ENCODE peak calls at places on chromosome 19, in four cellular contexts. X is K562, W is WTC11, L is HepG2. F is an unnamed sample.

GRCh38 chr19:6425732-6426686 is 1.4 kb upstream of the KHSRP start:
- DNase-seq in X (peak; percentile 46), W (no peak), L (peak; percentile 60), F (peak; percentile 27)

GRCh38 chr19:41376241-41376997 is at the start of gene TMEM91:
- DNase-seq in X (no peak), W (peak; percentile 76), L (no peak), F (peak; percentile 75)

GRCh38 chr19:17338440-17339078 is 1.2 kb downstream of the GTPBP3 start:
- DNase-seq in X (peak; percentile 30), W (no peak), L (no peak), F (no peak)

GRCh38 chr19:52670046-52670445 is 31.9 kb upstream of the ZNF83 start:
- DNase-seq in X (no peak), W (no peak), L (no peak), F (no peak)

GRCh38 chr19:17225051-17225450 is 975 bp upstream of the OCEL1 start:
- DNase-seq in X (no peak), W (no peak), L (no peak), F (no peak)

GRCh38 chr19:39936020-39936419 is 1.6 kb upstream of the FCGBP start:
- DNase-seq in X (peak; percentile 37), W (no peak), L (no peak), F (no peak)

GRCh38 chr19:43692364-43692763 is 22.4 kb upstream of the PLAUR start:
- DNase-seq in X (no peak), W (no peak), L (no peak), F (no peak)

GRCh38 chr19:48511800-48512503 is at the start of gene LMTK3:
- DNase-seq in X (peak; percentile 81), W (peak; percentile 71), L (no peak), F (peak; percentile 97)

GRCh38 chr19:53907193-53907581 is 1.9 kb upstream of the CACNG7 start:
- DNase-seq in X (no peak), W (peak; percentile 31), L (no peak), F (peak; percentile 39)

GRCh38 chr19:49149652-49150105 is 5.5 kb downstream of the HRC start:
- DNase-seq in X (peak; percentile 83), W (peak; percentile 82), L (peak; percentile 76), F (peak; percentile 84)

GRCh38 chr19:17790059-17790780 is 4.7 kb upstream of the B3GNT3 start:
- DNase-seq in X (no peak), W (no peak), L (no peak), F (no peak)

GRCh38 chr19:53991224-53992113 is at the start of gene CACNG6:
- DNase-seq in X (no peak), W (peak; percentile 69), L (no peak), F (peak; percentile 73)

GRCh38 chr19:17796013-17796837 is 1.3 kb downstream of the B3GNT3 start:
- DNase-seq in X (no peak), W (no peak), L (peak; percentile 45), F (no peak)

GRCh38 chr19:3094638-3095374 is 644 bp downstream of the GNA11 start:
- DNase-seq in X (peak; percentile 47), W (no peak), L (no peak), F (no peak)

GRCh38 chr19:50952890-50953289 is at the start of gene KLK5:
- DNase-seq in X (no peak), W (peak; percentile 21), L (no peak), F (no peak)

GRCh38 chr19:6056801-6057650 is 53.3 kb downstream of the RFX2 start:
- DNase-seq in X (peak; percentile 50), W (no peak), L (peak; percentile 77), F (no peak)

GRCh38 chr19:1449467-1450442 is at the start of gene APC2:
- DNase-seq in X (peak; percentile 69), W (peak; percentile 86), L (no peak), F (peak; percentile 97)

GRCh38 chr19:30419581-30420180 is 47.5 kb downstream of the ZNF536 start:
- DNase-seq in X (no peak), W (no peak), L (no peak), F (peak; percentile 52)

GRCh38 chr19:658916-659839 is 3.8 kb downstream of the RNF126 start:
- DNase-seq in X (no peak), W (no peak), L (no peak), F (no peak)

GRCh38 chr19:18203408-18203862 is 407 bp downstream of the RAB3A start:
- DNase-seq in X (peak; percentile 52), W (no peak), L (no peak), F (peak; percentile 69)

GRCh38 chr19:35114656-35115537 is 726 bp upstream of the FXYD3 start:
- DNase-seq in X (peak; percentile 81), W (peak; percentile 92), L (peak; percentile 43), F (peak; percentile 92)

GRCh38 chr19:49019242-49019932 is 2.5 kb upstream of the LHB start:
- DNase-seq in X (peak; percentile 91), W (peak; percentile 91), L (peak; percentile 67), F (peak; percentile 91)

GRCh38 chr19:54336893-54337857 is 1.8 kb downstream of the LILRA4 start:
- DNase-seq in X (no peak), W (no peak), L (no peak), F (no peak)

GRCh38 chr19:28307963-28308362 is 905.0 kb downstream of the UQCRFS1 start:
- DNase-seq in X (no peak), W (no peak), L (no peak), F (no peak)

GRCh38 chr19:28309072-28309471 is 903.9 kb downstream of the UQCRFS1 start:
- DNase-seq in X (no peak), W (no peak), L (no peak), F (no peak)

GRCh38 chr19:28307460-28307859 is 905.5 kb downstream of the UQCRFS1 start:
- DNase-seq in X (no peak), W (no peak), L (no peak), F (no peak)

GRCh38 chr19:28303502-28303901 is 909.4 kb downstream of the UQCRFS1 start:
- DNase-seq in X (no peak), W (no peak), L (no peak), F (no peak)

GRCh38 chr19:28305513-28305912 is 907.4 kb downstream of the UQCRFS1 start:
- DNase-seq in X (no peak), W (no peak), L (no peak), F (no peak)
- TF ChIP-seq FOXJ3 in X (no peak), W (no peak), L (no peak), F (no peak)

DNA sequence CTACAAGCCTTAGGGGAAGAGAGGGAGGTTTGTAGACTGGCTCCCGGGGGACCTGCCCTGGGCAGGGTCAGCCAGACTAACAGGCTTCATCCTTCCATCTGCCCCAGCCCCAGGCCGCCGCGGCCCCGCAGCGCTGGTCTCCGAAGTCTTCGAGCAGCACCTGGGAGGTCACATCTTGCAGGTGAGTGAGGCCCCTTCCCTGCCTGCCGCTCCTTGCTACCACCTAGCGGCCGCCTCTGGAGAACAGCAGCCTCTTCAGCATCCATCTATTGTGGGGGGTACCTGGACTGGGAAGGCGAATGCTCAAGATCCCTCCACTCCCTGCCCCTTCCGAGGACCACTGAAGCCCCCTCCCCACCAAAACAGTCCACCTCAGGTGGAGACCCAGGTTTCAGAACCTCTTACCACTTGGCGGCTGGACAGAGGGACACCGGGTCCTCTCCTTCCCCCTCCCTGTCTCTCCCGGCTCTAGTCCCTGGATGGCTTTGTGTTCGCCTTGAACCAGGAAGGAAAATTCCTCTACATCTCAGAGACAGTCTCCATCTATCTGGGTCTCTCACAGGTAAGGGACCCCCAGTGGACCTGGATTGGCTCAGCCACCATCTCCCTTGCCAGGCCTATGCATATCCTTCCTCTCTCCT is 12.7 kb downstream of the NPAS1 start:
- DNase-seq in X (peak; percentile 63), W (peak; percentile 88), L (no peak), F (peak; percentile 75)
- TF ChIP-seq FOXJ3 in X (no peak), W (no peak), L (no peak), F (no peak)

DNA sequence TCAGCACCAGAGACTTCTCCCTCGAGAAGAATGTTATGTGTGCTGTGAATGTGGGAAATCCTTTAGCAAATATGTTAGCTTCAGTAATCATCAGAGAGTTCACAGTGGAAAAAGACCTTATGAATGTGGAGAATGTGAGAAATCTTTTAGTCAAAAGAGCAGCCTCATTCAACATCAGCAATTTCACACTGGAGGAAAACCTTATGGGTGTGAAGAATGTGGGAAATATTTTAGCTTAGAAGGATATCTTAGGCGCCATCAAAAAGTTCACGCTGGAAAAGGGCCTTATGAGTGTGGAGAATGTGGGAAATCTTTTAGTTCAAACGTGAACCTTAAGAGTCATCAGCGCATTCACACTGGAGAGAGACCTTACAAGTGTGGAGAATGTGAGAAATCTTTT is 8.3 kb upstream of the ZNF587 start:
- DNase-seq in X (no peak), W (no peak), L (no peak), F (no peak)
- TF ChIP-seq FOXJ3 in X (no peak), W (no peak), L (no peak), F (no peak)

DNA sequence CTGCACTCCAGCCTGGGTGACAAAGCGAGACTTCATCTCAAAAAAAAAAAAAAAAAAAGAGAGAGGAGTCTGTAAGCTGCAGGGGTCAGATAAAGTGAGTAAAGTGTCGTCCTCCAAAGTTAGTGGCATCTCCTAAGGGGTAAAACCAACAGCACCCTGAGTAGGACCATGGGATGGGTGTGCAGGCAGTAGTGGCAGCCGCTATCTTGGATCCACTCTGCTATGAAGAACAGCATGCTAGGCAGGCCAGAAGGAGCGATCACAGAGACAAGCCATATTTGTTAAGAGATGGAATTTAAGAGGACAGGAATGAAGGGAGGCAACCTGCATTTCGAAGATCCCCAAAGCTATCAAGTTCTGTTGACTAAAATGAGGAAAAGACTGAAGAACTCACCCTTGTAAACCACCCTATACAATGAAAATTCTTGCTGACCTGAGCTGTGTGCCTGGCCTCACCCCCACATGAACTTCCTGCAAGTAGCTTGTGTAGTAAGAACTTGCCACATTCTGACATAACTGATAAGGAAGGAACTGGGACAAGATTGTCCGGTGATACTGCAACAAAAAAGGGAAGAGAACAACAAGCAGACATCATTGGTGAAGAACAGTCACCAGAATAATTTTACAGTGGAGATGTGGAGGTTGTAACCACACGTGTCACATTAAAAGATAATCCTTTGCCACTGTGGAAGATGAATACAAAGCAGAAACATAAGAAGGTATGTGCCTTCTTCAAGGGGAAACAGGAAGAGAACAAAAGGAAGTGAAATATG is 16.2 kb downstream of the DPY19L3 start:
- DNase-seq in X (peak; percentile 82), W (no peak), L (no peak), F (no peak)
- TF ChIP-seq FOXJ3 in X (no peak), W (no peak), L (no peak), F (no peak)

GRCh38 chr19:46384396-46384795 is 29.0 kb downstream of the CCDC8 start:
- DNase-seq in X (no peak), W (no peak), L (no peak), F (no peak)

GRCh38 chr19:46381746-46382345 is 31.5 kb downstream of the CCDC8 start:
- DNase-seq in X (no peak), W (no peak), L (no peak), F (no peak)

GRCh38 chr19:46381346-46381745 is 32.0 kb downstream of the CCDC8 start:
- DNase-seq in X (no peak), W (no peak), L (no peak), F (no peak)

GRCh38 chr19:46383846-46384245 is 29.5 kb downstream of the CCDC8 start:
- DNase-seq in X (no peak), W (no peak), L (no peak), F (no peak)

DNA sequence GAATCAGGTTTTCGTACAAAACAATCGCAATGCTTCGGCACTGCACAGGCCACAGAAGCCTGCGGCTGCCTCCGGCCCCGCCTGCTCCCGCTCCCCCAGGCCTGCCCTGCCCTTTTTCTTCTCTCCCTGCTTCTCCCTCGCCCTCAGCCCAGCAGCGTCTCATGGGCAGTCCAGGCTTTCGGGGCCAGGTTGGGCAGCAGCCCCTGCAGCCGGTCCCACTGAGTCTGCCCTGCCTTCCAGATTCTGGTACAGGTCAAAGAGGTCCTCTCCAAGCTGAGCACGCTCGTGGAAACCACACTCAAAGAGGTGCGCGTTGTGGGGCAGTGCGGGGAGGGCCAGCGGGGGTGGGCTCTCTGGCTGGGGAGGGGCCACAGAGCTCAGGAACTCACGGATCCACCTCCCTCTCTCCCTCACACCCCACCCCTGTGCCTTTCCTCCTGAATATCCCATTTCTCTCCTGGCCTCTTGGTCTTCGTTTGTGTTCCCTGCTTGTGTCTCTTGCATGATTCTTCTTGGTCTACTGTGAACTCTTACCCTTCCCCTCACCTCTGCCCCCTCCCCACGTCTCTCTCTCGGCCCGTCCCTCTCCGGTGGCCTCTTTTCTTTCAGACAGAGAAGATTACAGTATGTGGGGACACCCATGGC is 30.1 kb downstream of the CCDC8 start:
- DNase-seq in X (no peak), W (no peak), L (no peak), F (no peak)
- TF ChIP-seq FOXJ3 in X (no peak), W (no peak), L (no peak), F (no peak)